ENCODE peak calls at places on chromosome 20, in nine cellular contexts. W is BJ, R is nephron progenitor cell, A is fibroblast of mammary gland, U is upper lobe of left lung, Y is foreskin fibroblast, F is GM12864, O is neural crest cell, N is stomach. V is an unnamed sample.

GRCh38 chr20:54585222-54585621 is 109.8 kb downstream of the DOK5 start:
- DNase-seq in U (no peak), A (peak), F (no peak), W (no peak), Y (no peak), N (no peak), R (no peak), O (no peak), V (no peak)

GRCh38 chr20:51404297-51405060 is 138.0 kb downstream of the NFATC2 start:
- DNase-seq in F (peak), O (no peak), R (no peak), U (peak), W (no peak), A (no peak), N (peak), Y (no peak), V (no peak)

GRCh38 chr20:25247100-25247665 is 702 bp upstream of the PYGB start:
- DNase-seq in A (peak), F (no peak), R (peak), O (peak), N (peak), W (no peak), U (no peak), Y (peak), V (no peak)

GRCh38 chr20:25048519-25048952 is 9.4 kb downstream of the ACSS1 start:
- DNase-seq in F (no peak), W (no peak), N (peak), A (no peak), O (no peak), U (no peak), R (no peak), Y (no peak), V (no peak)

GRCh38 chr20:17668432-17668831 is 13.6 kb downstream of the RRBP1 start:
- DNase-seq in Y (no peak), F (no peak), U (no peak), A (no peak), N (no peak), R (no peak), W (no peak), O (no peak), V (no peak)

GRCh38 chr20:51736947-51737346 is 31.2 kb downstream of the ATP9A start:
- DNase-seq in Y (no peak), N (no peak), R (no peak), F (no peak), O (no peak), W (no peak), A (no peak), U (no peak), V (no peak)

GRCh38 chr20:37392441-37393195 is 46.7 kb downstream of the SRC start:
- DNase-seq in U (no peak), N (no peak), W (no peak), F (no peak), Y (no peak), R (no peak), A (no peak), O (no peak), V (no peak)

GRCh38 chr20:47786763-47787107 is 1.5 kb upstream of the SULF2 start:
- DNase-seq in W (no peak), Y (no peak), N (no peak), F (no peak), R (no peak), U (no peak), O (no peak), A (no peak), V (no peak)

GRCh38 chr20:50467618-50468373 is 42.4 kb upstream of the PTPN1 start:
- DNase-seq in A (peak), F (no peak), U (no peak), R (no peak), N (peak), O (peak), Y (peak), W (no peak), V (no peak)

GRCh38 chr20:37288091-37288490 is 1.4 kb upstream of the MANBAL start:
- DNase-seq in R (no peak), O (no peak), N (no peak), Y (no peak), F (no peak), A (no peak), W (no peak), U (no peak), V (no peak)

GRCh38 chr20:24701668-24702067 is 232.2 kb downstream of the SYNDIG1 start:
- DNase-seq in W (no peak), R (no peak), N (no peak), A (no peak), Y (no peak), F (no peak), U (no peak), O (no peak), V (no peak)

GRCh38 chr20:23079926-23080325 is 6.2 kb downstream of the CD93 start:
- DNase-seq in N (no peak), O (no peak), F (no peak), A (no peak), Y (no peak), U (no peak), R (no peak), W (no peak), V (no peak)

GRCh38 chr20:54188132-54188835 is 14.5 kb upstream of the CYP24A1 start:
- DNase-seq in F (no peak), U (no peak), O (no peak), A (peak), N (no peak), Y (no peak), W (no peak), R (no peak), V (no peak)

GRCh38 chr20:21693322-21693721 is 12.1 kb upstream of the PAX1 start:
- DNase-seq in Y (no peak), O (no peak), N (no peak), A (no peak), F (no peak), R (peak), W (no peak), U (no peak), V (no peak)
- TF ChIP-seq CTCF in Y (no peak), O (peak), N (no peak), A (no peak), F (peak), R (peak), W (no peak), U (no peak), V (no peak)

GRCh38 chr20:32893878-32894483 is 35.3 kb downstream of the EFCAB8 start:
- DNase-seq in W (no peak), A (peak), N (no peak), U (peak), O (peak), R (peak), F (no peak), Y (no peak), V (no peak)
- TF ChIP-seq CTCF in W (peak), A (peak), N (no peak), U (no peak), O (peak), R (peak), F (peak), Y (peak), V (peak)

DNA sequence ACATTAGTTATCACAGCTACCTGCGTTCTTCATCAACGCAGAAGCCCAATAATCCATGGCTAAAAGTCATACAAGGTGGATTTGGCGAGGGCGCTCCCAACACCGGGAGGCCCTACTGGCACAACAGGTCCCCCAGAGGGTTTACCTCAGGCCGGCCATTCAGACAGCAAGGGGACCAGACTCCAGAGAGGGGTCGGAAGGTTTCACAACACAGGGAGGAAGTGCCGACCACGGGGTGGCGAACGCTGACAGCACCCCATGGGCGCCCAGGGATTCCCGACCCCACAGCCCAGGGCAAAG is 1515.9 kb upstream of the DEFB115 start:
- DNase-seq in F (no peak), O (no peak), A (no peak), U (no peak), Y (no peak), N (peak), W (no peak), R (no peak), V (no peak)
- TF ChIP-seq CTCF in F (no peak), O (no peak), A (no peak), U (no peak), Y (no peak), N (no peak), W (no peak), R (no peak), V (no peak)

DNA sequence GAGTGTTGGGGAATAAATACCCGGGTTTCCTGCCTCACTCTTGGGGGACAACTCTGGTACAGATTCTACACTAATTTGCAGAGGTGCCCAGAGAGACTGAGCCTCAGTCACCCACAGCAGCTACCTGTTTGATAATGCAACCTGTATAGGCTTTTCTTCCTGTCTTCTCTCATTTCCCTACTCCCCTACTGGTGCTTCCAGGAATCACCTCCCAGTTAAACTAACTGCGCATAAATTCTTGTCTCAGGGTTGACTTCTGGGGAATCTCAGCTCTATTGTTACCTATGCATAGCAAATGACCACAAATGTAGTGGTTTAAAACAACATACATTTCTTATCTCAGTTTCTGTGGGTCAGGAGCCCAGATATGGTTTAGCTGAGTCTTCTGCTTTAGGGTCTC is 11.3 kb downstream of the OCSTAMP start:
- DNase-seq in N (no peak), Y (no peak), A (no peak), W (no peak), O (no peak), R (no peak), F (no peak), U (no peak), V (no peak)
- TF ChIP-seq CTCF in N (no peak), Y (no peak), A (peak), W (no peak), O (peak), R (no peak), F (peak), U (no peak), V (no peak)

GRCh38 chr20:34302723-34303528 is at the start of gene AHCY:
- DNase-seq in U (peak), R (peak), F (peak), O (peak), W (peak), Y (peak), N (peak), A (peak), V (peak)
- TF ChIP-seq CTCF in U (no peak), R (no peak), F (no peak), O (peak), W (no peak), Y (peak), N (no peak), A (no peak), V (no peak)

GRCh38 chr20:45470939-45471338 is 1.4 kb downstream of the WFDC2 start:
- DNase-seq in Y (no peak), O (no peak), F (no peak), U (no peak), A (peak), W (no peak), N (no peak), R (no peak), V (no peak)
- TF ChIP-seq CTCF in Y (no peak), O (no peak), F (peak), U (no peak), A (peak), W (peak), N (no peak), R (no peak), V (no peak)

GRCh38 chr20:5808901-5809300 is 58.7 kb downstream of the SHLD1 start:
- DNase-seq in N (no peak), W (no peak), O (no peak), U (no peak), A (no peak), F (no peak), Y (no peak), R (no peak), V (no peak)

GRCh38 chr20:5809495-5809894 is 59.3 kb downstream of the SHLD1 start:
- DNase-seq in Y (no peak), R (no peak), N (no peak), O (no peak), A (no peak), F (no peak), W (no peak), U (no peak), V (no peak)

GRCh38 chr20:5811746-5812145 is 61.5 kb downstream of the SHLD1 start:
- DNase-seq in Y (no peak), A (no peak), O (no peak), R (no peak), W (no peak), N (no peak), U (no peak), F (no peak), V (no peak)

GRCh38 chr20:5807431-5807830 is 57.2 kb downstream of the SHLD1 start:
- DNase-seq in O (no peak), W (no peak), U (no peak), R (no peak), N (no peak), F (no peak), Y (no peak), A (no peak), V (no peak)

DNA sequence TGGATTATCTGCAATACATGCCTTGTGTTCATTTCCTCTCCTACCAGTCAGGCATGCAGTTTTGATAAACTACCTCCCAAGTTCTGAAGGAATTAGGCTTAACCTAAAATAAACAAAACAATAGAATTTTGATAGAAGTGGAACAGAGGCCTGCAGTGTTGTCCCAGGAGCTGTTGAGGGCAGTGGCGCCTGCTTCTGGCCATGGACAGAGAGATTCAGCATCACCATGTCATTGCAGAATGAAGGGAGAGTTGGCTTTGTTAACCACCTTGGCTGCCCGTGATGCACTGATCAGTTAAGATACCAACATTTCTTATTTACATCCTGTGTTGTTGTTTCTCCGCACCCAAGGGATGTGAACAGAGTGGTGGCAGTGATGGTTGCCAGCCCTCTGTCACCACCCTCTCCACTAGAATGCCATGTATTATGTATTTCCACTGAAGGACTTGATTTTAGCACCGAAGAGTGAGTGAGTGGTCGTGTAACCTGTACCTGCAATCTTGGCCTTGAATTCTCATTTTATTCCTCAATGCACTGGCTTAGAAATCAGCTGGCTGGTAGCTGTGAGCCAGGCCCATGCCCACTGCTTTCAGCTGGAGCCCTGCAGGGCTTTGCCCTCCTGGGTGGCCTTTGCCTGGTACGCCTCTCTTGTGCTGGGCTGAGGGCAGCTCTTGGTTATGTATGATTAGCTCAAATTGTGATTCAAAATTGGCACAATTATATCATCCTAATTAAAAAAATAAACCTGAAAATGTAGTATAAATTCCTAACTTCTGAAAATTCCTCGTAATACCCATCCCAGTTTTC is 56.5 kb downstream of the SHLD1 start:
- DNase-seq in W (no peak), U (no peak), N (no peak), R (no peak), O (no peak), F (no peak), Y (no peak), A (peak), V (no peak)
- TF ChIP-seq CTCF in W (no peak), U (no peak), N (no peak), R (no peak), O (no peak), F (peak), Y (no peak), A (peak), V (no peak)

GRCh38 chr20:3621111-3621510 is 42.1 kb downstream of the GFRA4 start:
- DNase-seq in W (no peak), F (no peak), R (peak), N (no peak), Y (no peak), A (no peak), U (no peak), O (no peak), V (no peak)
- TF ChIP-seq CTCF in W (no peak), F (no peak), R (peak), N (no peak), Y (no peak), A (no peak), U (no peak), O (no peak), V (no peak)

GRCh38 chr20:42955713-42956112 is 234.0 kb downstream of the PTPRT start:
- DNase-seq in F (no peak), W (no peak), U (no peak), O (no peak), Y (no peak), R (no peak), N (no peak), A (no peak), V (no peak)

GRCh38 chr20:42945194-42945593 is 244.5 kb downstream of the PTPRT start:
- DNase-seq in N (no peak), Y (no peak), R (no peak), F (no peak), U (no peak), O (no peak), A (no peak), W (no peak), V (no peak)

GRCh38 chr20:42945595-42945994 is 244.1 kb downstream of the PTPRT start:
- DNase-seq in F (no peak), R (no peak), O (no peak), N (no peak), Y (no peak), W (no peak), A (no peak), U (no peak), V (no peak)

GRCh38 chr20:42949865-42950264 is 239.8 kb downstream of the PTPRT start:
- DNase-seq in F (no peak), U (no peak), N (no peak), Y (no peak), R (no peak), W (no peak), A (no peak), O (no peak), V (no peak)
- TF ChIP-seq CTCF in F (no peak), U (no peak), N (no peak), Y (no peak), R (no peak), W (no peak), A (no peak), O (peak), V (no peak)

GRCh38 chr20:58244517-58245030 is 16.1 kb upstream of the ANKRD60 start:
- DNase-seq in U (no peak), R (no peak), N (no peak), F (no peak), A (no peak), Y (no peak), O (no peak), W (no peak), V (no peak)

GRCh38 chr20:58243653-58244410 is 15.4 kb upstream of the ANKRD60 start:
- DNase-seq in N (no peak), Y (no peak), W (no peak), R (no peak), F (no peak), A (no peak), O (no peak), U (no peak), V (no peak)

GRCh38 chr20:58245931-58246330 is 17.5 kb upstream of the ANKRD60 start:
- DNase-seq in Y (no peak), R (no peak), U (no peak), A (no peak), N (no peak), O (no peak), W (no peak), F (no peak), V (no peak)

GRCh38 chr20:58245181-58245891 is 16.9 kb upstream of the ANKRD60 start:
- DNase-seq in W (no peak), F (no peak), Y (no peak), O (no peak), U (no peak), A (no peak), N (no peak), R (no peak), V (no peak)

DNA sequence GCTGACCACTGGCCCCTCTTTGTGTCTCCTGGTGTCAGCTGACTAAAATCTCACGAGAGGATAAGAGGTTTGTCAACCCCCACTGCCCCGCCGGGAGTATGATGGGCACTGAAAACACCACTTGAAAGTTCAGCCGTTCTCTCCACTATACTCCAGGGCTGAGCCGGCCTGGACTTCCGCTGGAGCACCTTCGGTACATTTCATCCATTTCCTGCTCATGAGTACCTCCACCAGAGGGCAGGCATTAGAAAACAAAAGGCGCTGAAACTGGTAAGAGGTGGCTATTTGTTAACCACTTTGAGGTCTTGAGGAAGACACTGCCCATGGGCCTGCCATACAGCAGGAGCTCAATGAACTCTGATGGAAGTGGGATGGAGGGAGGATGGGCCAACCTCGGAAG is 17.9 kb upstream of the ANKRD60 start:
- DNase-seq in W (no peak), N (no peak), U (no peak), F (no peak), O (no peak), A (no peak), R (no peak), Y (no peak), V (no peak)
- TF ChIP-seq CTCF in W (peak), N (no peak), U (no peak), F (no peak), O (peak), A (peak), R (no peak), Y (peak), V (peak)

V was measured in AG09319.